ENCODE peak calls at places on chromosomes 11 and 22, in eight cellular contexts. S, F, T, B, K, Y, U and I are unnamed samples.

GRCh38 chr22:26174280-26174679 is 5.0 kb downstream of the SEZ6L start:
- DNase-seq in S (no peak), F (no peak), T (peak), B (no peak), K (no peak), Y (no peak), U (peak), I (peak)

GRCh38 chr11:66570117-66570825 is 1.9 kb upstream of the CTSF start:
- DNase-seq in S (no peak), F (no peak), T (no peak), B (no peak), K (no peak), Y (no peak), U (peak), I (no peak)

GRCh38 chr22:43884600-43885318 is 7.1 kb downstream of the PNPLA5 start:
- DNase-seq in S (no peak), F (no peak), T (peak), B (peak), K (peak), Y (peak), U (peak), I (peak)

GRCh38 chr11:118916842-118917388 is 8.8 kb downstream of the BCL9L start:
- DNase-seq in S (no peak), F (no peak), T (no peak), B (peak), K (no peak), Y (peak), U (peak), I (no peak)

GRCh38 chr22:19962909-19963806 is 21.5 kb upstream of the TXNRD2 start:
- DNase-seq in S (no peak), F (no peak), T (peak), B (no peak), K (no peak), Y (no peak), U (peak), I (peak)

GRCh38 chr22:31561238-31561887 is 65.0 kb downstream of the SFI1 start:
- DNase-seq in S (peak), F (peak), T (peak), B (peak), K (peak), Y (peak), U (peak), I (peak)

GRCh38 chr11:128029219-128029722 is 558.1 kb downstream of the ETS1 start:
- DNase-seq in S (no peak), F (no peak), T (no peak), B (no peak), K (no peak), Y (no peak), U (peak), I (peak)

GRCh38 chr11:1843098-1843473 is 4.3 kb downstream of the TNNI2 start:
- DNase-seq in S (no peak), F (no peak), T (no peak), B (no peak), K (no peak), Y (no peak), U (no peak), I (no peak)

GRCh38 chr22:19886605-19887250 is 32.1 kb upstream of the GNB1L start:
- DNase-seq in S (no peak), F (peak), T (no peak), B (no peak), K (no peak), Y (peak), U (peak), I (peak)

GRCh38 chr11:15699978-15700377 is 585.3 kb downstream of the INSC start:
- DNase-seq in S (no peak), F (no peak), T (no peak), B (no peak), K (no peak), Y (no peak), U (no peak), I (no peak)

GRCh38 chr22:33006220-33006954 is 51.8 kb downstream of the SYN3 start:
- DNase-seq in S (no peak), F (no peak), T (peak), B (no peak), K (peak), Y (no peak), U (no peak), I (peak)

GRCh38 chr11:59551651-59552521 is 40.5 kb downstream of the OR4D9 start:
- DNase-seq in S (no peak), F (peak), T (no peak), B (no peak), K (peak), Y (no peak), U (peak), I (no peak)

GRCh38 chr11:113286509-113287497 is 27.6 kb upstream of the TTC12 start:
- DNase-seq in S (no peak), F (no peak), T (no peak), B (no peak), K (no peak), Y (no peak), U (peak), I (no peak)

GRCh38 chr22:45423524-45423923 is 10.0 kb downstream of the RIBC2 start:
- DNase-seq in S (no peak), F (no peak), T (no peak), B (no peak), K (no peak), Y (no peak), U (no peak), I (no peak)

GRCh38 chr11:118176400-118177134 is at the start of gene SCN2B:
- DNase-seq in S (no peak), F (no peak), T (no peak), B (no peak), K (no peak), Y (no peak), U (no peak), I (no peak)

GRCh38 chr11:108906329-108906728 is 241.5 kb downstream of the DDX10 start:
- DNase-seq in S (no peak), F (no peak), T (no peak), B (no peak), K (no peak), Y (no peak), U (peak), I (no peak)

GRCh38 chr22:29245626-29246385 is 22.0 kb downstream of the RHBDD3 start:
- DNase-seq in S (peak), F (peak), T (peak), B (peak), K (peak), Y (peak), U (peak), I (peak)

GRCh38 chr11:19349340-19350025 is 108.7 kb upstream of the E2F8 start:
- DNase-seq in S (no peak), F (no peak), T (no peak), B (no peak), K (no peak), Y (no peak), U (peak), I (peak)

GRCh38 chr11:27083782-27084181 is 43.2 kb downstream of the BBOX1 start:
- DNase-seq in S (no peak), F (no peak), T (no peak), B (no peak), K (no peak), Y (no peak), U (no peak), I (no peak)

GRCh38 chr11:64352099-64353005 is 6.6 kb upstream of the RPS6KA4 start:
- DNase-seq in S (no peak), F (no peak), T (peak), B (no peak), K (no peak), Y (no peak), U (no peak), I (no peak)

GRCh38 chr11:288328-289144 is at the start of gene PGGHG:
- DNase-seq in S (no peak), F (peak), T (peak), B (peak), K (peak), Y (peak), U (peak), I (peak)

GRCh38 chr11:86249307-86250098 is 5.0 kb downstream of the EED start:
- DNase-seq in S (no peak), F (no peak), T (no peak), B (no peak), K (no peak), Y (no peak), U (peak), I (no peak)

GRCh38 chr22:39647836-39648500 is 77.4 kb downstream of the CACNA1I start:
- DNase-seq in S (no peak), F (no peak), T (no peak), B (no peak), K (no peak), Y (no peak), U (no peak), I (no peak)

GRCh38 chr11:23278121-23278520 is 417.8 kb upstream of the CCDC179 start:
- DNase-seq in S (no peak), F (no peak), T (no peak), B (no peak), K (no peak), Y (no peak), U (peak), I (no peak)

GRCh38 chr11:563812-564578 is 3.2 kb downstream of the RASSF7 start:
- DNase-seq in S (no peak), F (no peak), T (no peak), B (no peak), K (no peak), Y (no peak), U (no peak), I (no peak)

GRCh38 chr11:31240340-31240904 is 129.1 kb downstream of the DCDC1 start:
- DNase-seq in S (no peak), F (no peak), T (peak), B (peak), K (peak), Y (no peak), U (peak), I (no peak)

GRCh38 chr22:29306830-29307657 is 594 bp downstream of the GAS2L1 start:
- DNase-seq in S (no peak), F (peak), T (peak), B (no peak), K (peak), Y (peak), U (peak), I (peak)

GRCh38 chr11:18761741-18762140 is 29.9 kb downstream of the PTPN5 start:
- DNase-seq in S (no peak), F (no peak), T (no peak), B (no peak), K (no peak), Y (no peak), U (no peak), I (no peak)

GRCh38 chr11:64810891-64811272 is 531 bp upstream of the MEN1 start:
- DNase-seq in S (no peak), F (no peak), T (peak), B (no peak), K (no peak), Y (no peak), U (no peak), I (peak)